ENCODE peak calls at places on chromosome 14, in four cellular contexts. W is heart right ventricle, J is tibial artery, I is BE2C. N is an unnamed sample.
A peak's percentile ranks its signal among the peaks of the same experiment; 100 is the strongest.

GRCh38 chr14:39266589-39266870 is 32.8 kb downstream of the MIA2 start:
- DNase-seq in I (no peak), W (peak; percentile 66), J (peak; percentile 51), N (peak; percentile 76)

GRCh38 chr14:31961881-31962280 is 115.2 kb upstream of the ARHGAP5 start:
- DNase-seq in J (no peak), I (no peak), W (no peak), N (no peak)

GRCh38 chr14:100142073-100143040 is 17.1 kb downstream of the DEGS2 start:
- DNase-seq in I (peak; percentile 92), W (peak; percentile 52), J (no peak), N (no peak)

GRCh38 chr14:69708586-69709169 is 58.3 kb upstream of the SRSF5 start:
- DNase-seq in W (no peak), I (peak; percentile 60), J (no peak), N (no peak)

GRCh38 chr14:68379510-68380303 is 413.2 kb downstream of the ZFP36L1 start:
- DNase-seq in J (no peak), W (no peak), I (no peak), N (no peak)

GRCh38 chr14:85273952-85274351 is 256.0 kb upstream of the FLRT2 start:
- DNase-seq in J (no peak), I (no peak), W (no peak), N (no peak)

GRCh38 chr14:75339059-75339458 is 60.4 kb downstream of the FOS start:
- DNase-seq in J (no peak), I (no peak), W (no peak), N (no peak)

GRCh38 chr14:99035268-99035667 is 236.7 kb downstream of the BCL11B start:
- DNase-seq in W (peak; percentile 30), J (peak; percentile 75), I (no peak), N (peak; percentile 87)

GRCh38 chr14:68643673-68644072 is 149.2 kb downstream of the ZFP36L1 start:
- DNase-seq in I (no peak), W (no peak), J (no peak), N (no peak)

GRCh38 chr14:93023039-93023438 is 92.7 kb downstream of the ITPK1 start:
- DNase-seq in J (no peak), I (peak; percentile 80), W (no peak), N (no peak)

GRCh38 chr14:68633131-68633991 is 159.5 kb downstream of the ZFP36L1 start:
- DNase-seq in W (peak; percentile 64), I (no peak), J (no peak), N (no peak)

GRCh38 chr14:63951025-63951424 is 98.2 kb downstream of the SYNE2 start:
- DNase-seq in W (no peak), J (no peak), I (no peak), N (no peak)

GRCh38 chr14:95496690-95497241 is 19.7 kb downstream of the SYNE3 start:
- DNase-seq in W (no peak), I (no peak), J (peak; percentile 31), N (peak; percentile 52)

GRCh38 chr14:36996133-36996856 is 176.1 kb downstream of the SLC25A21 start:
- DNase-seq in I (no peak), W (no peak), J (no peak), N (peak; percentile 76)

GRCh38 chr14:64069634-64070359 is 217.0 kb downstream of the SYNE2 start:
- DNase-seq in J (no peak), W (no peak), I (no peak), N (no peak)

GRCh38 chr14:63614964-63615363 is 26.7 kb downstream of the WDR89 start:
- DNase-seq in I (no peak), J (no peak), W (no peak), N (no peak)

GRCh38 chr14:77918448-77918847 is 118.5 kb downstream of the ADCK1 start:
- DNase-seq in I (no peak), W (no peak), J (no peak), N (no peak)

GRCh38 chr14:72651081-72651480 is 242.8 kb downstream of the DPF3 start:
- DNase-seq in J (no peak), W (no peak), I (peak; percentile 56), N (no peak)

GRCh38 chr14:101772770-101773169 is 11.3 kb downstream of the PPP2R5C start:
- DNase-seq in W (no peak), J (no peak), I (no peak), N (no peak)

GRCh38 chr14:54567634-54568561 is 970 bp downstream of the SAMD4A start:
- DNase-seq in J (peak; percentile 59), W (peak; percentile 67), I (peak; percentile 62), N (peak; percentile 83)

GRCh38 chr14:64704145-64704742 is at the start of gene PLEKHG3:
- DNase-seq in I (peak; percentile 93), J (peak; percentile 60), W (peak; percentile 85), N (peak; percentile 87)

GRCh38 chr14:55158412-55158811 is 29.4 kb downstream of the LGALS3 start:
- DNase-seq in J (no peak), I (no peak), W (no peak), N (no peak)

GRCh38 chr14:66638688-66639087 is 130.7 kb downstream of the GPHN start:
- DNase-seq in J (no peak), I (no peak), W (no peak), N (no peak)

GRCh38 chr14:76901171-76902055 is 75.2 kb downstream of the LRRC74A start:
- DNase-seq in J (no peak), W (no peak), I (no peak), N (no peak)

GRCh38 chr14:68476965-68477455 is 315.9 kb downstream of the ZFP36L1 start:
- DNase-seq in W (no peak), I (no peak), J (no peak), N (no peak)

GRCh38 chr14:45838597-45838996 is 585.6 kb upstream of the MIS18BP1 start:
- DNase-seq in W (no peak), J (no peak), I (no peak), N (no peak)

GRCh38 chr14:35402323-35403084 is 2.0 kb downstream of the NFKBIA start:
- DNase-seq in W (no peak), I (no peak), J (no peak), N (no peak)

GRCh38 chr14:103743691-103744090 is 28.1 kb downstream of the ZFYVE21 start:
- DNase-seq in I (no peak), W (no peak), J (no peak), N (no peak)

GRCh38 chr14:86999076-86999475 is 993.9 kb downstream of the GALC start:
- DNase-seq in W (no peak), J (no peak), I (no peak), N (no peak)

GRCh38 chr14:64438181-64438839 is 27.0 kb upstream of the AKAP5 start:
- DNase-seq in J (no peak), W (no peak), I (no peak), N (no peak)

GRCh38 chr14:100422556-100423420 is 99.6 kb downstream of the SLC25A47 start:
- DNase-seq in J (no peak), I (no peak), W (no peak), N (no peak)

GRCh38 chr14:30462358-30462757 is 96.6 kb upstream of the G2E3 start:
- DNase-seq in W (no peak), I (no peak), J (no peak), N (no peak)

DNA sequence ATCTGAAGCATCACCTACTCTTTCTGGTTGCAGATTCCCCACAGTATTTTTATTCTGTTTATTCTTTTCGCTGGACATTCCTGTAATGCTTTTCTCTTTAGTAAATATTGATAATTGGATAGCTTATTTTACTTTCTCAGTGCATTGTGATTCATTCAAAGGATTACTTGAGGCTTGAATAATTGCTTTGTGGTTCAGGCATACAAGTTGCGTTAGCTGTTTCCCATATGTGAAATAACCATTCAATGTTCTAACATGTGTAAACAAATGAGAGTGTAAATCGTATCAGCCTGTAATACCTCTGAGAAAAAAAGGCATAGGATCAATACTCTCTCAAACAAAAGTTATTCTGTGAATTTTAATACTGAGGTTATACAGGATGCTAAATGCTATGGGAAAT is 1004.2 kb upstream of the SEL1L start:
- DNase-seq in W (no peak), J (no peak), I (no peak), N (no peak)
- H3K9me3 ChIP-seq in W (no peaks in the 10 kb centered on the region), J (no peaks in the 10 kb centered on the region), I (no peaks in the 10 kb centered on the region), N (no peaks in the 10 kb centered on the region)

GRCh38 chr14:71525663-71526246 is 406.5 kb upstream of the RGS6 start:
- DNase-seq in W (no peak), J (no peak), I (no peak), N (no peak)

GRCh38 chr14:71521736-71522135 is 410.5 kb upstream of the RGS6 start:
- DNase-seq in J (no peak), I (no peak), W (no peak), N (no peak)

GRCh38 chr14:71523630-71524320 is 408.5 kb upstream of the RGS6 start:
- DNase-seq in I (no peak), J (no peak), W (no peak), N (no peak)

GRCh38 chr14:71524321-71524982 is 407.8 kb upstream of the RGS6 start:
- DNase-seq in J (no peak), I (no peak), W (no peak), N (no peak)

GRCh38 chr14:71521238-71521637 is 411.0 kb upstream of the RGS6 start:
- DNase-seq in W (no peak), J (no peak), I (no peak), N (no peak)
- H3K9me3 ChIP-seq in W (no peaks in the 10 kb centered on the region), J (no peaks in the 10 kb centered on the region), I (no peaks in the 10 kb centered on the region), N (no peaks in the 10 kb centered on the region)

GRCh38 chr14:105857223-105857815 is 330.9 kb downstream of the TMEM121 start:
- DNase-seq in W (no peak), J (no peak), I (peak; percentile 23), N (peak; percentile 30)

GRCh38 chr14:105854600-105855245 is 328.3 kb downstream of the TMEM121 start:
- DNase-seq in W (no peak), J (peak; percentile 11), I (no peak), N (no peak)

GRCh38 chr14:105856676-105857222 is 330.4 kb downstream of the TMEM121 start:
- DNase-seq in W (no peak), I (peak; percentile 42), J (no peak), N (no peak)

GRCh38 chr14:105855246-105855892 is 329.0 kb downstream of the TMEM121 start:
- DNase-seq in J (peak; percentile 5), I (peak; percentile 7), W (no peak), N (peak; percentile 43)

GRCh38 chr14:105855893-105856675 is 329.7 kb downstream of the TMEM121 start:
- DNase-seq in W (no peak), J (no peak), I (peak; percentile 6), N (peak; percentile 39)
- H3K9me3 ChIP-seq in W (no peaks in the 10 kb centered on the region), J (no peaks in the 10 kb centered on the region), I (no peaks in the 10 kb centered on the region), N (no peaks in the 10 kb centered on the region)

GRCh38 chr14:105622329-105622955 is 96.1 kb downstream of the TMEM121 start:
- DNase-seq in I (no peak), J (no peak), W (no peak), N (no peak)

GRCh38 chr14:105629886-105630215 is 103.5 kb downstream of the TMEM121 start:
- DNase-seq in J (no peak), W (no peak), I (no peak), N (no peak)

GRCh38 chr14:105632010-105632409 is 105.6 kb downstream of the TMEM121 start:
- DNase-seq in J (no peak), W (no peak), I (no peak), N (no peak)

GRCh38 chr14:105627701-105628100 is 101.3 kb downstream of the TMEM121 start:
- DNase-seq in J (no peak), I (no peak), W (no peak), N (no peak)
- H3K9me3 ChIP-seq in J (peaks cover 4% of the 10 kb centered on the region), I (peaks cover 6% of the 10 kb centered on the region), W (peaks cover 12% of the 10 kb centered on the region), N (peaks cover 4% of the 10 kb centered on the region)